ENCODE peak calls at places on chromosomes 7 and 10, in four cellular contexts. W is naive B cell, L is foreskin fibroblast, U is NCI-H1105 treated with DMSO at 0.1 percent for 48 hours. N is an unnamed sample.

GRCh38 chr7:130009848-130010688 is 41.1 kb downstream of the ZC3HC1 start:
- DNase-seq in W (no peak), L (peak; percentile 92), U (no peak), N (no peak)

GRCh38 chr7:1922071-1922869 is 252.2 kb downstream of the ELFN1 start:
- DNase-seq in W (no peak), L (peak; percentile 85), U (no peak), N (peak; percentile 72)

GRCh38 chr7:50335795-50336754 is 31.6 kb downstream of the IKZF1 start:
- DNase-seq in U (no peak), W (peak; percentile 44), L (no peak), N (peak; percentile 74)

GRCh38 chr7:44962483-44963251 is 16.1 kb downstream of the MYO1G start:
- DNase-seq in L (peak; percentile 71), U (no peak), W (no peak), N (no peak)

GRCh38 chr10:43340619-43341018 is 30.8 kb upstream of the FXYD4 start:
- DNase-seq in U (no peak), W (no peak), L (no peak), N (no peak)

GRCh38 chr10:69265521-69265920 is 12.8 kb upstream of the HK1 start:
- DNase-seq in W (no peak), L (no peak), U (no peak), N (no peak)

GRCh38 chr7:29146082-29146706 is at the start of gene CPVL:
- DNase-seq in U (peak; percentile 76), W (no peak), L (peak; percentile 2), N (no peak)

GRCh38 chr7:80900583-80901576 is 18.0 kb downstream of the SEMA3C start:
- DNase-seq in L (peak; percentile 83), W (no peak), U (no peak), N (no peak)

GRCh38 chr10:1253476-1254353 is 197.5 kb downstream of the WDR37 start:
- DNase-seq in U (no peak), W (no peak), L (no peak), N (no peak)

GRCh38 chr10:17923728-17924127 is 28.0 kb upstream of the SLC39A12 start:
- DNase-seq in W (no peak), U (no peak), L (peak; percentile 95), N (no peak)

GRCh38 chr7:130875265-130875741 is 141.3 kb upstream of the KLF14 start:
- DNase-seq in L (peak; percentile 66), W (peak; percentile 23), U (peak; percentile 16), N (no peak)

N was measured in naive thymus-derived CD8-positive, alpha-beta T cell.